ENCODE peak calls at places on chromosomes 7 and 10, in nine cellular contexts. One of them, this sample, is unnamed. For H3K9me3, the result is how much of the 10 kb centered on the place peaks cover.

GRCh38 chr10:50392966-50393718 is 141.8 kb upstream of the ASAH2 start:
- DNase-seq in tibial artery: no peak
- DNase-seq in heart right ventricle: no peak
- DNase-seq in neural progenitor cell: no peak
- DNase-seq in body of pancreas: no peak
- DNase-seq in colonic mucosa: no peak
- DNase-seq in right lobe of liver: no peak
- DNase-seq in cardiac muscle cell: peak
- DNase-seq in Peyer's patch: no peak
- DNase-seq in this sample: no peak

GRCh38 chr10:42981358-42982236 is 95.3 kb upstream of the RET start:
- DNase-seq in tibial artery: peak
- DNase-seq in heart right ventricle: no peak
- DNase-seq in neural progenitor cell: no peak
- DNase-seq in body of pancreas: peak
- DNase-seq in colonic mucosa: no peak
- DNase-seq in right lobe of liver: no peak
- DNase-seq in cardiac muscle cell: no peak
- DNase-seq in Peyer's patch: peak
- DNase-seq in this sample: no peak

GRCh38 chr10:111221682-111222470 is 145.0 kb downstream of the ADRA2A start:
- DNase-seq in tibial artery: no peak
- DNase-seq in heart right ventricle: no peak
- DNase-seq in neural progenitor cell: no peak
- DNase-seq in body of pancreas: no peak
- DNase-seq in colonic mucosa: no peak
- DNase-seq in right lobe of liver: no peak
- DNase-seq in cardiac muscle cell: no peak
- DNase-seq in Peyer's patch: no peak
- DNase-seq in this sample: no peak

GRCh38 chr10:132542086-132542775 is 4.6 kb downstream of the INPP5A start:
- DNase-seq in tibial artery: peak
- DNase-seq in heart right ventricle: no peak
- DNase-seq in neural progenitor cell: no peak
- DNase-seq in body of pancreas: peak
- DNase-seq in colonic mucosa: no peak
- DNase-seq in right lobe of liver: peak
- DNase-seq in cardiac muscle cell: no peak
- DNase-seq in Peyer's patch: peak
- DNase-seq in this sample: no peak

GRCh38 chr10:126243306-126243705 is 145.0 kb downstream of the ADAM12 start:
- DNase-seq in tibial artery: no peak
- DNase-seq in heart right ventricle: no peak
- DNase-seq in neural progenitor cell: no peak
- DNase-seq in body of pancreas: no peak
- DNase-seq in colonic mucosa: no peak
- DNase-seq in right lobe of liver: no peak
- DNase-seq in cardiac muscle cell: peak
- DNase-seq in Peyer's patch: no peak
- DNase-seq in this sample: no peak

GRCh38 chr7:107564553-107565298 is 955 bp downstream of the DUS4L start:
- DNase-seq in tibial artery: no peak
- DNase-seq in heart right ventricle: no peak
- DNase-seq in neural progenitor cell: peak
- DNase-seq in body of pancreas: no peak
- DNase-seq in colonic mucosa: no peak
- DNase-seq in right lobe of liver: no peak
- DNase-seq in cardiac muscle cell: peak
- DNase-seq in Peyer's patch: no peak
- DNase-seq in this sample: no peak

GRCh38 chr10:113788604-113789083 is 37.2 kb downstream of the PLEKHS1 start:
- DNase-seq in tibial artery: no peak
- DNase-seq in heart right ventricle: no peak
- DNase-seq in neural progenitor cell: no peak
- DNase-seq in body of pancreas: peak
- DNase-seq in colonic mucosa: peak
- DNase-seq in right lobe of liver: no peak
- DNase-seq in cardiac muscle cell: peak
- DNase-seq in Peyer's patch: no peak
- DNase-seq in this sample: no peak

GRCh38 chr10:70864940-70865339 is 23.4 kb downstream of the PCBD1 start:
- DNase-seq in tibial artery: no peak
- DNase-seq in heart right ventricle: no peak
- DNase-seq in neural progenitor cell: no peak
- DNase-seq in body of pancreas: no peak
- DNase-seq in colonic mucosa: no peak
- DNase-seq in right lobe of liver: no peak
- DNase-seq in cardiac muscle cell: no peak
- DNase-seq in Peyer's patch: no peak
- DNase-seq in this sample: no peak

GRCh38 chr7:130278892-130279690 is 12.4 kb downstream of the CPA2 start:
- DNase-seq in tibial artery: no peak
- DNase-seq in heart right ventricle: no peak
- DNase-seq in neural progenitor cell: no peak
- DNase-seq in body of pancreas: no peak
- DNase-seq in colonic mucosa: no peak
- DNase-seq in right lobe of liver: no peak
- DNase-seq in cardiac muscle cell: peak
- DNase-seq in Peyer's patch: no peak
- DNase-seq in this sample: no peak

GRCh38 chr10:35462491-35462934 is 126.2 kb downstream of the CCNY start:
- DNase-seq in tibial artery: no peak
- DNase-seq in heart right ventricle: no peak
- DNase-seq in neural progenitor cell: peak
- DNase-seq in body of pancreas: peak
- DNase-seq in colonic mucosa: no peak
- DNase-seq in right lobe of liver: peak
- DNase-seq in cardiac muscle cell: no peak
- DNase-seq in Peyer's patch: no peak
- DNase-seq in this sample: no peak

GRCh38 chr10:4195214-4195613 is 410.2 kb upstream of the KLF6 start:
- DNase-seq in tibial artery: no peak
- DNase-seq in heart right ventricle: no peak
- DNase-seq in neural progenitor cell: no peak
- DNase-seq in body of pancreas: no peak
- DNase-seq in colonic mucosa: no peak
- DNase-seq in right lobe of liver: no peak
- DNase-seq in cardiac muscle cell: no peak
- DNase-seq in Peyer's patch: no peak
- DNase-seq in this sample: no peak

GRCh38 chr7:85737426-85737825 is 550.6 kb upstream of the SEMA3D start:
- DNase-seq in tibial artery: no peak
- DNase-seq in heart right ventricle: no peak
- DNase-seq in neural progenitor cell: no peak
- DNase-seq in body of pancreas: no peak
- DNase-seq in colonic mucosa: no peak
- DNase-seq in right lobe of liver: no peak
- DNase-seq in cardiac muscle cell: no peak
- DNase-seq in Peyer's patch: no peak
- DNase-seq in this sample: no peak

GRCh38 chr7:28298870-28299484 is 113.3 kb upstream of the CREB5 start:
- DNase-seq in tibial artery: no peak
- DNase-seq in heart right ventricle: no peak
- DNase-seq in neural progenitor cell: peak
- DNase-seq in body of pancreas: peak
- DNase-seq in colonic mucosa: no peak
- DNase-seq in right lobe of liver: no peak
- DNase-seq in cardiac muscle cell: peak
- DNase-seq in Peyer's patch: no peak
- DNase-seq in this sample: no peak

GRCh38 chr7:102860351-102860811 is 52.4 kb upstream of the LRRC17 start:
- DNase-seq in tibial artery: no peak
- DNase-seq in heart right ventricle: no peak
- DNase-seq in neural progenitor cell: no peak
- DNase-seq in body of pancreas: no peak
- DNase-seq in colonic mucosa: no peak
- DNase-seq in right lobe of liver: no peak
- DNase-seq in cardiac muscle cell: peak
- DNase-seq in Peyer's patch: no peak
- DNase-seq in this sample: no peak

GRCh38 chr10:132608511-132609195 is 71.1 kb downstream of the INPP5A start:
- DNase-seq in tibial artery: peak
- DNase-seq in heart right ventricle: peak
- DNase-seq in neural progenitor cell: no peak
- DNase-seq in body of pancreas: no peak
- DNase-seq in colonic mucosa: no peak
- DNase-seq in right lobe of liver: no peak
- DNase-seq in cardiac muscle cell: no peak
- DNase-seq in Peyer's patch: peak
- DNase-seq in this sample: no peak

GRCh38 chr10:92695679-92696605 is 6.2 kb downstream of the HHEX start:
- DNase-seq in tibial artery: no peak
- DNase-seq in heart right ventricle: no peak
- DNase-seq in neural progenitor cell: peak
- DNase-seq in body of pancreas: peak
- DNase-seq in colonic mucosa: no peak
- DNase-seq in right lobe of liver: peak
- DNase-seq in cardiac muscle cell: peak
- DNase-seq in Peyer's patch: no peak
- DNase-seq in this sample: no peak

GRCh38 chr7:134571746-134572461 is 23.0 kb downstream of the AKR1B15 start:
- DNase-seq in tibial artery: no peak
- DNase-seq in heart right ventricle: no peak
- DNase-seq in neural progenitor cell: no peak
- DNase-seq in body of pancreas: no peak
- DNase-seq in colonic mucosa: no peak
- DNase-seq in right lobe of liver: no peak
- DNase-seq in cardiac muscle cell: no peak
- DNase-seq in Peyer's patch: no peak
- DNase-seq in this sample: no peak

GRCh38 chr10:31381766-31382316 is 62.8 kb downstream of the ZEB1 start:
- DNase-seq in tibial artery: peak
- DNase-seq in heart right ventricle: no peak
- DNase-seq in neural progenitor cell: no peak
- DNase-seq in body of pancreas: no peak
- DNase-seq in colonic mucosa: no peak
- DNase-seq in right lobe of liver: no peak
- DNase-seq in cardiac muscle cell: peak
- DNase-seq in Peyer's patch: no peak
- DNase-seq in this sample: no peak

GRCh38 chr10:51667992-51668689 is 31.3 kb downstream of the CSTF2T start:
- DNase-seq in tibial artery: no peak
- DNase-seq in heart right ventricle: no peak
- DNase-seq in neural progenitor cell: no peak
- DNase-seq in body of pancreas: no peak
- DNase-seq in colonic mucosa: no peak
- DNase-seq in right lobe of liver: no peak
- DNase-seq in cardiac muscle cell: peak
- DNase-seq in Peyer's patch: no peak
- DNase-seq in this sample: no peak

GRCh38 chr7:18250133-18250532 is 222.5 kb upstream of the PRPS1L1 start:
- DNase-seq in tibial artery: no peak
- DNase-seq in heart right ventricle: no peak
- DNase-seq in neural progenitor cell: no peak
- DNase-seq in body of pancreas: no peak
- DNase-seq in colonic mucosa: no peak
- DNase-seq in right lobe of liver: no peak
- DNase-seq in cardiac muscle cell: no peak
- DNase-seq in Peyer's patch: no peak
- DNase-seq in this sample: no peak
- H3K9me3 ChIP-seq in tibial artery: under half
- H3K9me3 ChIP-seq in heart right ventricle: under half
- H3K9me3 ChIP-seq in neural progenitor cell: under half
- H3K9me3 ChIP-seq in body of pancreas: under half
- H3K9me3 ChIP-seq in colonic mucosa: under half
- H3K9me3 ChIP-seq in right lobe of liver: under half
- H3K9me3 ChIP-seq in cardiac muscle cell: under half
- H3K9me3 ChIP-seq in Peyer's patch: under half
- H3K9me3 ChIP-seq in this sample: under half

DNA sequence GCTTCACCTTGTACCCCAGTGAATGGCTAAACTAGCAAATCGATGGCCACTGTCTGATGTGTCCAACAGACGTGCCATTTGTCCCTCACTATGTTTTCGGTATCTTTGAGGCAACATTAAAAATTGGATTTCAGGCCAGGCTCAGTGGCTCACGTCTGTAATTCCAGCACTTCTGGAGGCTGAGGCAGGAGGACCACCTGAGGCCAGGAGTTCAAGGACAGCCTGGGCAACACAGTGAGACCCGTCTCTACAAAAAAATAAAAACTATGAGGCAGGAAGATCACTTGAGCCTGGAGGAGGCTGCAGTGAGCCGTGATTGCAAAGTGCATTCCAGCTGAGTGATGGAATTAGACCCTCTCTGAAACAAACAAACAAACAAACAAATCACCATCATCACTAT is 8.0 kb downstream of the FAM200A start:
- DNase-seq in tibial artery: peak
- DNase-seq in heart right ventricle: no peak
- DNase-seq in neural progenitor cell: no peak
- DNase-seq in body of pancreas: no peak
- DNase-seq in colonic mucosa: no peak
- DNase-seq in right lobe of liver: no peak
- DNase-seq in cardiac muscle cell: no peak
- DNase-seq in Peyer's patch: no peak
- DNase-seq in this sample: no peak
- H3K9me3 ChIP-seq in tibial artery: half or more
- H3K9me3 ChIP-seq in heart right ventricle: under half
- H3K9me3 ChIP-seq in neural progenitor cell: under half
- H3K9me3 ChIP-seq in body of pancreas: under half
- H3K9me3 ChIP-seq in colonic mucosa: under half
- H3K9me3 ChIP-seq in right lobe of liver: under half
- H3K9me3 ChIP-seq in cardiac muscle cell: under half
- H3K9me3 ChIP-seq in Peyer's patch: under half
- H3K9me3 ChIP-seq in this sample: under half

DNA sequence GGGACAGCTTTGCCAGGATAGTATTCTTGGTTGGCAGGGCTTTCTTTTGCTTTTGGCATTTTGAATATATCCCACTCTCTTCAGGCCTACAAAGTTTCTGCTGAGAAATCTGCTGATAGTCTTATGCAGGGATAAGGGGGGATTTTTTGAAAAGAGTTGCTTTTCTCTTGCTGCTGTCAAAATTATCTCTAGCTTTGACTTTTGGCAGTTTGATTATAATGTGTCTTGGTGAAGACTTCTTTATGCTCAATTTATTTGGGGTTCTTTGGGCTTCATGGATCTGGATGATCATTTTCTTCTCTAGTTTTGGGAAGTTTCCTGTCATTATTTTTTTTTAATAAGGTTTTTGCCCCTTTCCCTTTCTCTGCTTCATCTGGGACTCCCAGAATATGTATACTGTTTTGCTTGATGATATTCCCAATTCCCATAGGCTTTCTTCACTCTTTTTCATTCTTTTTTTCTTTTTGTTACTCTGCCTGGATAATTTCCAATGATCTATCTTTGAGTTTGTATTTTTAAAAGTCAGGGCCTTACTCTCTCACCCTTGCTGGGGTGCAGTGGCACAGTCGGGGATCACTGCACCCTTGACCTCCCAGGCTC is 29.6 kb downstream of the NOM1 start:
- DNase-seq in tibial artery: no peak
- DNase-seq in heart right ventricle: no peak
- DNase-seq in neural progenitor cell: no peak
- DNase-seq in body of pancreas: no peak
- DNase-seq in colonic mucosa: peak
- DNase-seq in right lobe of liver: no peak
- DNase-seq in cardiac muscle cell: no peak
- DNase-seq in Peyer's patch: no peak
- DNase-seq in this sample: no peak
- H3K9me3 ChIP-seq in tibial artery: under half
- H3K9me3 ChIP-seq in heart right ventricle: under half
- H3K9me3 ChIP-seq in neural progenitor cell: under half
- H3K9me3 ChIP-seq in body of pancreas: under half
- H3K9me3 ChIP-seq in colonic mucosa: under half
- H3K9me3 ChIP-seq in right lobe of liver: under half
- H3K9me3 ChIP-seq in cardiac muscle cell: under half
- H3K9me3 ChIP-seq in Peyer's patch: under half
- H3K9me3 ChIP-seq in this sample: under half

GRCh38 chr10:128729910-128730420 is 603.7 kb upstream of the MKI67 start:
- DNase-seq in tibial artery: no peak
- DNase-seq in heart right ventricle: no peak
- DNase-seq in neural progenitor cell: no peak
- DNase-seq in body of pancreas: no peak
- DNase-seq in colonic mucosa: no peak
- DNase-seq in right lobe of liver: no peak
- DNase-seq in cardiac muscle cell: no peak
- DNase-seq in Peyer's patch: no peak
- DNase-seq in this sample: no peak
- H3K9me3 ChIP-seq in tibial artery: under half
- H3K9me3 ChIP-seq in heart right ventricle: under half
- H3K9me3 ChIP-seq in neural progenitor cell: under half
- H3K9me3 ChIP-seq in body of pancreas: under half
- H3K9me3 ChIP-seq in colonic mucosa: under half
- H3K9me3 ChIP-seq in right lobe of liver: under half
- H3K9me3 ChIP-seq in cardiac muscle cell: under half
- H3K9me3 ChIP-seq in Peyer's patch: under half
- H3K9me3 ChIP-seq in this sample: under half